ENCODE peak calls at places on chromosomes 16 and 17, in four cellular contexts. W, E, Y and D are unnamed samples.

GRCh38 chr17:82344175-82344907 is 10.8 kb upstream of the SECTM1 start:
- DNase-seq in Y (no peak), E (no peak), W (no peak), D (no peak)

GRCh38 chr17:80187493-80187892 is 17.7 kb downstream of the CARD14 start:
- DNase-seq in W (no peak), E (no peak), Y (no peak), D (no peak)

GRCh38 chr16:50303041-50303604 is 36.8 kb downstream of the ADCY7 start:
- DNase-seq in W (no peak), E (no peak), Y (peak; percentile 57), D (peak; percentile 19)

GRCh38 chr17:10224592-10225195 is 26.3 kb upstream of the GAS7 start:
- DNase-seq in Y (no peak), E (no peak), W (no peak), D (no peak)

GRCh38 chr17:45666046-45666600 is 118.0 kb upstream of the CRHR1 start:
- DNase-seq in W (no peak), E (no peak), Y (no peak), D (no peak)

GRCh38 chr17:43907425-43907981 is at the start of gene MPP2:
- DNase-seq in E (peak; percentile 84), Y (peak; percentile 58), W (peak; percentile 93), D (peak; percentile 94)

GRCh38 chr16:72947379-72948237 is 100.3 kb downstream of the ZFHX3 start:
- DNase-seq in Y (no peak), E (peak; percentile 61), W (no peak), D (no peak)

GRCh38 chr17:13460646-13461045 is 141.1 kb downstream of the HS3ST3A1 start:
- DNase-seq in Y (peak; percentile 11), W (no peak), E (no peak), D (no peak)

GRCh38 chr17:43723697-43724359 is 34.8 kb downstream of the SOST start:
- DNase-seq in Y (peak; percentile 70), W (peak; percentile 49), E (no peak), D (no peak)

GRCh38 chr17:47404006-47404405 is 80.3 kb downstream of the EFCAB13 start:
- DNase-seq in E (no peak), W (peak; percentile 20), Y (no peak), D (no peak)

GRCh38 chr17:60573139-60573975 is 26.6 kb upstream of the PPM1D start:
- DNase-seq in Y (peak; percentile 74), E (no peak), W (peak; percentile 87), D (no peak)

GRCh38 chr16:66412182-66412581 is 14.9 kb upstream of the BEAN1 start:
- DNase-seq in W (no peak), Y (no peak), E (no peak), D (no peak)

GRCh38 chr17:29723283-29724047 is 100.8 kb upstream of the CORO6 start:
- DNase-seq in E (no peak), Y (no peak), W (no peak), D (no peak)

GRCh38 chr16:17518441-17518840 is 47.7 kb upstream of the XYLT1 start:
- DNase-seq in E (no peak), Y (peak; percentile 77), W (no peak), D (no peak)

GRCh38 chr16:69745959-69746358 is 8.8 kb downstream of the NOB1 start:
- DNase-seq in W (no peak), E (no peak), Y (no peak), D (no peak)

GRCh38 chr17:15454328-15454727 is 13.1 kb downstream of the CDRT4 start:
- DNase-seq in Y (no peak), E (no peak), W (no peak), D (no peak)

GRCh38 chr17:72661093-72661944 is 431.2 kb downstream of the SLC39A11 start:
- DNase-seq in W (peak; percentile 82), E (no peak), Y (no peak), D (no peak)

GRCh38 chr16:67024384-67024896 is 4.5 kb upstream of the CBFB start:
- DNase-seq in W (no peak), E (no peak), Y (no peak), D (no peak)

GRCh38 chr17:61279476-61280145 is 120.0 kb upstream of the TBX2 start:
- DNase-seq in W (no peak), E (no peak), Y (peak; percentile 54), D (no peak)

GRCh38 chr16:81518439-81518757 is 73.8 kb downstream of the CMIP start:
- DNase-seq in Y (no peak), W (no peak), E (no peak), D (no peak)

GRCh38 chr17:72614476-72614870 is 478.0 kb downstream of the SLC39A11 start:
- DNase-seq in Y (no peak), W (no peak), E (no peak), D (no peak)

GRCh38 chr17:45425125-45425983 is 7.3 kb downstream of the ARHGAP27 start:
- DNase-seq in Y (peak; percentile 74), E (no peak), W (peak; percentile 98), D (peak; percentile 98)

GRCh38 chr17:5870231-5870953 is 199.8 kb upstream of the WSCD1 start:
- DNase-seq in Y (no peak), E (no peak), W (no peak), D (peak; percentile 22)

GRCh38 chr16:86570542-86571196 is 4.0 kb downstream of the FOXC2 start:
- DNase-seq in Y (no peak), E (no peak), W (peak; percentile 33), D (peak; percentile 32)

GRCh38 chr17:42422412-42422957 is 571 bp downstream of the CAVIN1 start:
- DNase-seq in E (no peak), W (peak; percentile 68), Y (peak; percentile 32), D (peak; percentile 71)

GRCh38 chr16:12625068-12625467 is 178.6 kb downstream of the CPPED1 start:
- DNase-seq in W (peak; percentile 28), E (no peak), Y (no peak), D (peak; percentile 42)

GRCh38 chr16:17784073-17784472 is 313.3 kb upstream of the XYLT1 start:
- DNase-seq in E (peak; percentile 52), W (peak; percentile 70), Y (peak; percentile 56), D (no peak)

GRCh38 chr17:45948881-45949624 is 50.0 kb upstream of the STH start:
- DNase-seq in Y (peak; percentile 49), W (peak; percentile 86), E (peak; percentile 41), D (peak; percentile 88)

GRCh38 chr16:12081048-12081404 is 104.5 kb downstream of the SNX29 start:
- DNase-seq in W (no peak), Y (no peak), E (no peak), D (no peak)

DNA sequence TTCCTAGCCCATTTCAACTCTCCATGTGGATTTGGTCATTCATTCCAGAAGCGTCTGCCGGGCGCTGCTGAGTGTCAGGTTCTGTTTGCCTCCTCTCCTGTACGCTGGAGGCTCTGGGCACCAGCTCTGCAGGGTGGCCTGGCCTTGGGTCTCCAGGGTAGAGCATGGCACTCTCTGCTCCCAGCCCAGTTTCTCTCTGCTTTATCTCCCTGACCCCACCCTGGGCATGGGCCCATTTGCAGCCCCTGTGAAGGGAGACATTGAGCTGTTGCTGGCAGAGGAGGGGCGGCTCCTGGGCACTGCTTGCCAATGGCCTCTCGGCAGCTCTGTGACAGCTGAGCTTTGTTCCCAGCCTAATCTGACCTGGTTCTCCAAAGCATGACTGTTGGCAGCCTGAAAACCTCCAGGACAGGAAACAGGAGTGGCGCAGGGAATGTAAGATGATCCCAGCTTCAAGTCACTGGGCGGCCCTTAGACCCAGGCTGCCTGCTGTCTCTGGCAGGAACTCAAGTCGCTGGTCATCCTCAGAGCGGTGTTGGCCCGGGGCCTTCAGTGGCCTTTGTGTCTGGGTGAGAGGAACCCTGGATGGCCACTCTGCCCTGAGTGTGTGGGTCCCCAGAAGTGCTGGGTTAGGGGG is 146.8 kb downstream of the SEC14L1 start:
- DNase-seq in E (no peak), W (peak; percentile 82), Y (peak; percentile 94), D (peak; percentile 83)
- H3K9ac ChIP-seq in E (no peak overlapping the region), W (peak overlapping the region; percentile 37), Y (peak overlapping the region; percentile 37), D (no peak overlapping the region)

DNA sequence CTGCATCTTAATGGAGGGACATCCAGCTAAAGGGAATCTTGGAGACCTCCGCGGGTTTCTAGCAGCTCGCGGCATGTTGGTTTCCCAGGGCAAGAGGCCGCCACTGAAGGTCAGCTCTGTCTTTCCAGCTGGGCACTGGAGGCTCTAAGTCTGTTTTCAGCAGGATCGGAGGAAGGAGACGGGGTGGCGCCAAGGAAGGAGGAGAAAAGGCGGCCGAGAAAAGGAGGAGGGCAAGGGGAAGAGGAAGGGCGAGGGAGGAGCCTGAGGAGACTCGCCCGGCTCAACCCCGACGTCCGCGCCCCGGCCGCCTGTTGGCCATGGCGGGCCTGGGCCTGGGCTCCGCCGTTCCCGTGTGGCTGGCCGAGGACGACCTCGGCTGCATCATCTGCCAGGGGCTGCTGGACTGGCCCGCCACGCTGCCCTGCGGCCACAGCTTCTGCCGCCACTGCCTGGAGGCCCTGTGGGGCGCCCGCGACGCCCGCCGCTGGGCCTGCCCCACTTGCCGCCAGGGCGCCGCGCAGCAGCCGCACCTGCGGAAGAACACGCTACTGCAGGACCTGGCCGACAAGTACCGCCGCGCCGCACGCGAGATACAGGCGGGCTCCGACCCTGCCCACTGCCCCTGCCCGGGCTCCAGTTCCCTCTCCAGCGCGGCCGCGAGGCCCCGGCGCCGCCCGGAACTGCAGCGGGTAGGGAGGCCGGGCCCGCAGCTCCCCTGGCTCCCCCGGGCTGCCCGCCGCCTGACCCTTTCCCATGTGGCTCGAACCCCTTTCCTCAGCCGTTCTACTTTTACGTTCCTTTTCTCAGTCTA is at the start of gene RNF135:
- DNase-seq in W (peak; percentile 96), E (peak; percentile 61), Y (peak; percentile 82), D (peak; percentile 92)
- H4K8ac ChIP-seq in W (peak within 1 kb of the TSS; percentile 94), E (no peak within 1 kb of the TSS), Y (peak within 1 kb of the TSS; percentile 95), D (no peak within 1 kb of the TSS)

GRCh38 chr17:67290994-67291362 is 46.0 kb upstream of the HELZ start:
- DNase-seq in E (no peak), Y (no peak), W (peak; percentile 89), D (no peak)

GRCh38 chr17:67293251-67294203 is 48.5 kb upstream of the HELZ start:
- DNase-seq in Y (peak; percentile 29), W (peak; percentile 83), E (peak; percentile 6), D (peak; percentile 93)

GRCh38 chr17:67289174-67289876 is 44.3 kb upstream of the HELZ start:
- DNase-seq in W (no peak), E (no peak), Y (peak; percentile 55), D (peak; percentile 41)

GRCh38 chr17:67290244-67290993 is 45.4 kb upstream of the HELZ start:
- DNase-seq in Y (no peak), E (no peak), W (no peak), D (no peak)

GRCh38 chr17:67294451-67295199 is 49.6 kb upstream of the HELZ start:
- DNase-seq in E (no peak), W (no peak), Y (no peak), D (peak; percentile 54)
- H2BK120ac ChIP-seq in E (no peak overlapping the region), W (no peak overlapping the region), Y (no peak overlapping the region), D (no peak overlapping the region)

DNA sequence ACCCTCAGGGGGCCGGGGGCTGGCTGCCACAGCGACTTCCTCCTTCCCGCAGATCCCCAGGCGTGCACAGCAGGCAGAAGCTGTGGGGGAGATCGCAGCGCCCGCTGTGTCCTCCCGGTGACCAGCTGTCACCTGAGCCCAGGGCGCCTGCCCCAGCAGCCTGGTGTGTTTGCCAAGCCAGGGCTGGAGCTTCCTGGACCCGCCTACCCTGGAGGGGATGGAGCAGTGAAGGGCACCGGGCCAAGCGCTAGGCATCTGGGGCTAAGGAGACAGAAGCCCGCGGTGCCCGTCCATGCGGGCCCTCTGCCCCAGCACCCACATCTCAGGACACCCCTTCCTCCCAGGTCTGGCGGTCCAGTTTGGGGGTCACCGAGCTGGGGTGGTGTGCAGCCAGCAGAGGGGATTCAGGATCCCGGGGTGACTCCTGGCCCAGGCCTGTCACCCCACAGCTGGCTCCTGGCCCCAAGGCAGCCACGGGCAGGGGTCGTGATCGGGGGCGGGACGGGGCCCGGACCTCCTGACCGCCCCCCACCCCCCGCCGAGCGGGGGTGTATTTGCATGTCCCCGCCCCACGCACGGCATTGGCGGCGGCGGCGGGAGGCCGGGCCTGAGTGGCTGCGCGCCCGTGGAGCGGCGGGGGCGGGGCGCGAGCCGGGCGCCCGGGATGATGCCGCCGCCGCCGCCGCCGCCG is at the start of gene RAB26:
- DNase-seq in Y (peak; percentile 33), E (peak; percentile 70), W (peak; percentile 86), D (peak; percentile 85)
- H3K9ac ChIP-seq in Y (peak within 1 kb of the TSS; percentile 25), E (peak within 1 kb of the TSS; percentile 93), W (peak within 1 kb of the TSS; percentile 68), D (no peak within 1 kb of the TSS)